ENCODE peak calls at places on chromosome 17, in nine cellular contexts. One of them, this sample, is unnamed.

GRCh38 chr17:48259710-48260291 is 152.2 kb downstream of the SNX11 start:
- DNase-seq in tibial artery: no peak
- DNase-seq in mammary epithelial cell: peak
- DNase-seq in right atrium auricular region: no peak
- DNase-seq in cardiac muscle cell: peak
- DNase-seq in epithelial cell of proximal tubule: no peak
- DNase-seq in IMR-90: peak
- DNase-seq in OCI-LY7: peak
- DNase-seq in right lobe of liver: no peak
- DNase-seq in this sample: no peak

GRCh38 chr17:81000631-81001357 is 9.2 kb downstream of the CHMP6 start:
- DNase-seq in tibial artery: no peak
- DNase-seq in mammary epithelial cell: no peak
- DNase-seq in right atrium auricular region: no peak
- DNase-seq in cardiac muscle cell: no peak
- DNase-seq in epithelial cell of proximal tubule: no peak
- DNase-seq in IMR-90: no peak
- DNase-seq in OCI-LY7: no peak
- DNase-seq in right lobe of liver: peak
- DNase-seq in this sample: no peak

GRCh38 chr17:50283246-50283645 is 9.0 kb downstream of the TMEM92 start:
- DNase-seq in tibial artery: no peak
- DNase-seq in mammary epithelial cell: no peak
- DNase-seq in right atrium auricular region: no peak
- DNase-seq in cardiac muscle cell: no peak
- DNase-seq in epithelial cell of proximal tubule: no peak
- DNase-seq in IMR-90: no peak
- DNase-seq in OCI-LY7: no peak
- DNase-seq in right lobe of liver: no peak
- DNase-seq in this sample: no peak

GRCh38 chr17:43840814-43841213 is 6.2 kb upstream of the CD300LG start:
- DNase-seq in tibial artery: no peak
- DNase-seq in mammary epithelial cell: no peak
- DNase-seq in right atrium auricular region: no peak
- DNase-seq in cardiac muscle cell: peak
- DNase-seq in epithelial cell of proximal tubule: no peak
- DNase-seq in IMR-90: peak
- DNase-seq in OCI-LY7: no peak
- DNase-seq in right lobe of liver: peak
- DNase-seq in this sample: no peak

GRCh38 chr17:66353937-66354401 is 51.6 kb downstream of the PRKCA start:
- DNase-seq in tibial artery: no peak
- DNase-seq in mammary epithelial cell: no peak
- DNase-seq in right atrium auricular region: no peak
- DNase-seq in cardiac muscle cell: no peak
- DNase-seq in epithelial cell of proximal tubule: no peak
- DNase-seq in IMR-90: peak
- DNase-seq in OCI-LY7: no peak
- DNase-seq in right lobe of liver: no peak
- DNase-seq in this sample: peak

GRCh38 chr17:42422412-42422957 is 571 bp downstream of the CAVIN1 start:
- DNase-seq in tibial artery: peak
- DNase-seq in mammary epithelial cell: peak
- DNase-seq in right atrium auricular region: no peak
- DNase-seq in cardiac muscle cell: peak
- DNase-seq in epithelial cell of proximal tubule: no peak
- DNase-seq in IMR-90: peak
- DNase-seq in OCI-LY7: no peak
- DNase-seq in right lobe of liver: peak
- DNase-seq in this sample: no peak

GRCh38 chr17:45149037-45149668 is 878 bp downstream of the HEXIM1 start:
- DNase-seq in tibial artery: peak
- DNase-seq in mammary epithelial cell: peak
- DNase-seq in right atrium auricular region: peak
- DNase-seq in cardiac muscle cell: peak
- DNase-seq in epithelial cell of proximal tubule: no peak
- DNase-seq in IMR-90: peak
- DNase-seq in OCI-LY7: peak
- DNase-seq in right lobe of liver: peak
- DNase-seq in this sample: no peak

GRCh38 chr17:8397636-8398035 is at the start of gene RNF222:
- DNase-seq in tibial artery: peak
- DNase-seq in mammary epithelial cell: no peak
- DNase-seq in right atrium auricular region: peak
- DNase-seq in cardiac muscle cell: no peak
- DNase-seq in epithelial cell of proximal tubule: no peak
- DNase-seq in IMR-90: no peak
- DNase-seq in OCI-LY7: no peak
- DNase-seq in right lobe of liver: no peak
- DNase-seq in this sample: no peak

GRCh38 chr17:27572665-27573064 is 58.3 kb upstream of the LGALS9 start:
- DNase-seq in tibial artery: no peak
- DNase-seq in mammary epithelial cell: no peak
- DNase-seq in right atrium auricular region: no peak
- DNase-seq in cardiac muscle cell: no peak
- DNase-seq in epithelial cell of proximal tubule: no peak
- DNase-seq in IMR-90: peak
- DNase-seq in OCI-LY7: no peak
- DNase-seq in right lobe of liver: no peak
- DNase-seq in this sample: no peak

GRCh38 chr17:80945736-80946135 is 45.9 kb upstream of the CHMP6 start:
- DNase-seq in tibial artery: peak
- DNase-seq in mammary epithelial cell: no peak
- DNase-seq in right atrium auricular region: no peak
- DNase-seq in cardiac muscle cell: no peak
- DNase-seq in epithelial cell of proximal tubule: no peak
- DNase-seq in IMR-90: no peak
- DNase-seq in OCI-LY7: no peak
- DNase-seq in right lobe of liver: peak
- DNase-seq in this sample: no peak

GRCh38 chr17:62807812-62808575 is at the start of gene MARCHF10:
- DNase-seq in tibial artery: no peak
- DNase-seq in mammary epithelial cell: no peak
- DNase-seq in right atrium auricular region: peak
- DNase-seq in cardiac muscle cell: no peak
- DNase-seq in epithelial cell of proximal tubule: no peak
- DNase-seq in IMR-90: no peak
- DNase-seq in OCI-LY7: peak
- DNase-seq in right lobe of liver: no peak
- DNase-seq in this sample: no peak

GRCh38 chr17:57870283-57870635 is 20.4 kb upstream of the MRPS23 start:
- DNase-seq in tibial artery: no peak
- DNase-seq in mammary epithelial cell: no peak
- DNase-seq in right atrium auricular region: no peak
- DNase-seq in cardiac muscle cell: no peak
- DNase-seq in epithelial cell of proximal tubule: no peak
- DNase-seq in IMR-90: peak
- DNase-seq in OCI-LY7: no peak
- DNase-seq in right lobe of liver: no peak
- DNase-seq in this sample: no peak

GRCh38 chr17:38577645-38578173 is 28.0 kb downstream of the SRCIN1 start:
- DNase-seq in tibial artery: no peak
- DNase-seq in mammary epithelial cell: no peak
- DNase-seq in right atrium auricular region: no peak
- DNase-seq in cardiac muscle cell: no peak
- DNase-seq in epithelial cell of proximal tubule: no peak
- DNase-seq in IMR-90: no peak
- DNase-seq in OCI-LY7: no peak
- DNase-seq in right lobe of liver: no peak
- DNase-seq in this sample: no peak

GRCh38 chr17:78422872-78423588 is 44.6 kb downstream of the PGS1 start:
- DNase-seq in tibial artery: no peak
- DNase-seq in mammary epithelial cell: peak
- DNase-seq in right atrium auricular region: no peak
- DNase-seq in cardiac muscle cell: no peak
- DNase-seq in epithelial cell of proximal tubule: no peak
- DNase-seq in IMR-90: no peak
- DNase-seq in OCI-LY7: no peak
- DNase-seq in right lobe of liver: no peak
- DNase-seq in this sample: no peak
- TF ChIP-seq CTCF in tibial artery: no peak
- TF ChIP-seq CTCF in mammary epithelial cell: no peak
- TF ChIP-seq CTCF in right atrium auricular region: no peak
- TF ChIP-seq CTCF in cardiac muscle cell: no peak
- TF ChIP-seq CTCF in epithelial cell of proximal tubule: no peak
- TF ChIP-seq CTCF in IMR-90: no peak
- TF ChIP-seq CTCF in OCI-LY7: no peak
- TF ChIP-seq CTCF in right lobe of liver: no peak
- TF ChIP-seq CTCF in this sample: no peak

DNA sequence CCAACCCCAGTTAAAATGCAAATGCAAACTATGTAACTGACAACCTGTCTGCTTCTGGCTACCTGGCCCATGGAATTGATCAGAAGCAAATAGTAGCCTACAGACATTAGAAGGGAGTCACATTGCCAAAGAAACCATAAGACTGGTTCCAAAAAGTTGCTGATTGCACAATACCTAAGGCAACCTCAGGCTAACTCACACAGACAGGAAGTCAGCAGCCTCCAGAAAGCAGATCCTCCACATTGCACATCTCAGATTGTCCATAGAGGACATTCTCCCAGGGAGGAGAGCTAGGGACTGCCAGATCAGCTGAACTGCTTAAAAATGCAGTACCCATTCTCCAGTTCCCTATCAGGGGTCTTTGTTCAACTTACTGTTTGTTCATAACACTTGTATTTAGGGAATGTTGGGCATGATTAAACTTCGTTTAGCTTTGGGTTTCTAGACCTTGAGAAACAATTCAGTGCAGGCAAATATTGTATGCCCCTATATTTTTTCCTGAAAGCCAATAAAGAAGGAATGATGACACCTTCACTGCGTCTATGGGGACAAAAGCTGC is 4.2 kb downstream of the CCL3 start:
- DNase-seq in tibial artery: no peak
- DNase-seq in mammary epithelial cell: peak
- DNase-seq in right atrium auricular region: no peak
- DNase-seq in cardiac muscle cell: no peak
- DNase-seq in epithelial cell of proximal tubule: no peak
- DNase-seq in IMR-90: no peak
- DNase-seq in OCI-LY7: no peak
- DNase-seq in right lobe of liver: no peak
- DNase-seq in this sample: no peak
- H3K4me3 ChIP-seq in tibial artery: no peak
- H3K4me3 ChIP-seq in mammary epithelial cell: no peak
- H3K4me3 ChIP-seq in right atrium auricular region: no peak
- H3K4me3 ChIP-seq in cardiac muscle cell: no peak
- H3K4me3 ChIP-seq in epithelial cell of proximal tubule: no peak
- H3K4me3 ChIP-seq in IMR-90: no peak
- H3K4me3 ChIP-seq in OCI-LY7: no peak
- H3K4me3 ChIP-seq in right lobe of liver: no peak
- H3K4me3 ChIP-seq in this sample: no peak

DNA sequence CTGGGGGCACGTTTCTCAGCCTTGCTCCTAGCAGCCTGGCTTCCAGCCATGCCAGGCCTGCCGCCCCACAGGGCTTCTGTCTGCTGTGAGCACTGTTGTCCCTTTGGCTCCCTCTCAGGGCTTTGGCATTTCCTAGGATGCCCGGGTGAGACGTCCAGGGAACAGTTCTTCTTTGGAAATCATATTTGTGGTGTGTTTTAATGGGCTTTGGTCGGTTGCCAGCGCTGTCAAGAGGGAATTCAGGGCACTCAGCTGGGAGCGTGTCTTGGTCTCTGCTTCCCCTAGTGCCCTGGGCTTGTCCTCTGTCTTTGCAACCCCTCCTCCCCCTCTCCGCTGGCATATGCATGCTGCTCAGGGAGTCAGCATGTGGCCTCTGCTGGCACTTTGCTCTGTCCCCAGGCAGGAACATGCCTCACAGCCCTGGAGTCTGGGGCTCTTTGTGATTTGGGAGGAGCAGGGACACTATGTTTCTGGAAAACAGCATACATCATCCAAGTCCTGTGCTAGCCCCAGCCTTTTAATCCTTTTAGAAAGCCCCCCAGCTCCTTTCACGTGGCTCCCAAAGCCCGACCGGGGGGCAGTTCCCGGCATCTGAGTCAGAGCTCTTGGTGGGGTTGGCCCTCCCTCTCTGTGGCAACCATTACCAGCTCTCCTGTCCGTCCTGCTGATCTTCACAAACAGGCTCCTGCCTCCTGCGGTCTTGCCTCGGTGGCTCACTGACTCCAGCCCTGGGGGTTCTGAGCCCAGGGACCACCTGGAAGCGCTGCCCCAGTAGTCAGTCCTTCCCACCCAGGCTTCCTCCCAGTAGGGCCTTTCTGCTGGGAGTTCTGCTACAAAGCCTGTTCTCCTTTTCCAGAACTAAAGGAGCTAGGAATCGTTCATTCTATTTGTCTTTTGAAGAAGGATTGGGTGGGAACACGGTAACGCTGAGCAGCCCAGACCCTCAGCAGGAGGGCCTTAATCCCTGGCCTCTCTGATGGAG is 26.7 kb downstream of the SAP30BP start:
- DNase-seq in tibial artery: peak
- DNase-seq in mammary epithelial cell: peak
- DNase-seq in right atrium auricular region: no peak
- DNase-seq in cardiac muscle cell: peak
- DNase-seq in epithelial cell of proximal tubule: no peak
- DNase-seq in IMR-90: peak
- DNase-seq in OCI-LY7: no peak
- DNase-seq in right lobe of liver: peak
- DNase-seq in this sample: peak
- TF ChIP-seq CTCF in tibial artery: peak
- TF ChIP-seq CTCF in mammary epithelial cell: peak
- TF ChIP-seq CTCF in right atrium auricular region: no peak
- TF ChIP-seq CTCF in cardiac muscle cell: no peak
- TF ChIP-seq CTCF in epithelial cell of proximal tubule: peak
- TF ChIP-seq CTCF in IMR-90: peak
- TF ChIP-seq CTCF in OCI-LY7: no peak
- TF ChIP-seq CTCF in right lobe of liver: no peak
- TF ChIP-seq CTCF in this sample: peak

GRCh38 chr17:46770439-46770817 is 48.1 kb downstream of the WNT3 start:
- DNase-seq in tibial artery: no peak
- DNase-seq in mammary epithelial cell: no peak
- DNase-seq in right atrium auricular region: no peak
- DNase-seq in cardiac muscle cell: no peak
- DNase-seq in epithelial cell of proximal tubule: no peak
- DNase-seq in IMR-90: no peak
- DNase-seq in OCI-LY7: no peak
- DNase-seq in right lobe of liver: no peak
- DNase-seq in this sample: no peak

GRCh38 chr17:46771601-46772012 is 46.9 kb downstream of the WNT3 start:
- DNase-seq in tibial artery: no peak
- DNase-seq in mammary epithelial cell: no peak
- DNase-seq in right atrium auricular region: no peak
- DNase-seq in cardiac muscle cell: peak
- DNase-seq in epithelial cell of proximal tubule: no peak
- DNase-seq in IMR-90: no peak
- DNase-seq in OCI-LY7: peak
- DNase-seq in right lobe of liver: no peak
- DNase-seq in this sample: no peak

GRCh38 chr17:46768540-46768870 is 50.0 kb downstream of the WNT3 start:
- DNase-seq in tibial artery: peak
- DNase-seq in mammary epithelial cell: no peak
- DNase-seq in right atrium auricular region: no peak
- DNase-seq in cardiac muscle cell: no peak
- DNase-seq in epithelial cell of proximal tubule: no peak
- DNase-seq in IMR-90: no peak
- DNase-seq in OCI-LY7: no peak
- DNase-seq in right lobe of liver: no peak
- DNase-seq in this sample: no peak

GRCh38 chr17:46770818-46771600 is 47.5 kb downstream of the WNT3 start:
- DNase-seq in tibial artery: peak
- DNase-seq in mammary epithelial cell: no peak
- DNase-seq in right atrium auricular region: no peak
- DNase-seq in cardiac muscle cell: peak
- DNase-seq in epithelial cell of proximal tubule: no peak
- DNase-seq in IMR-90: peak
- DNase-seq in OCI-LY7: peak
- DNase-seq in right lobe of liver: no peak
- DNase-seq in this sample: no peak

GRCh38 chr17:46769531-46770438 is 48.7 kb downstream of the WNT3 start:
- DNase-seq in tibial artery: peak
- DNase-seq in mammary epithelial cell: no peak
- DNase-seq in right atrium auricular region: no peak
- DNase-seq in cardiac muscle cell: no peak
- DNase-seq in epithelial cell of proximal tubule: no peak
- DNase-seq in IMR-90: no peak
- DNase-seq in OCI-LY7: no peak
- DNase-seq in right lobe of liver: no peak
- DNase-seq in this sample: no peak
- H3K4me3 ChIP-seq in tibial artery: peak
- H3K4me3 ChIP-seq in mammary epithelial cell: no peak
- H3K4me3 ChIP-seq in right atrium auricular region: no peak
- H3K4me3 ChIP-seq in cardiac muscle cell: no peak
- H3K4me3 ChIP-seq in epithelial cell of proximal tubule: peak
- H3K4me3 ChIP-seq in IMR-90: no peak
- H3K4me3 ChIP-seq in OCI-LY7: no peak
- H3K4me3 ChIP-seq in right lobe of liver: peak
- H3K4me3 ChIP-seq in this sample: no peak